ENCODE peak calls at places on chromosomes 13 and 19, in five cellular contexts. One of them, this sample, is unnamed.

GRCh38 chr19:902446-903226 is 9.4 kb downstream of the RNU6-9 start:
- ATAC-seq in sciatic nerve: no peak
- ATAC-seq in activated CD4-positive, CD25-positive, alpha-beta regulatory T cell treated with anti-CD3 and anti-CD28 coated beads, Interleukin-2, amount 50 U/mL, for 24 hours: no peak
- ATAC-seq in aorta: no peak
- ATAC-seq in gastroesophageal sphincter: no peak
- ATAC-seq in this sample: no peak

GRCh38 chr19:42332059-42332458 is 6.6 kb downstream of the MEGF8 start:
- ATAC-seq in sciatic nerve: no peak
- ATAC-seq in activated CD4-positive, CD25-positive, alpha-beta regulatory T cell treated with anti-CD3 and anti-CD28 coated beads, Interleukin-2, amount 50 U/mL, for 24 hours: no peak
- ATAC-seq in aorta: no peak
- ATAC-seq in gastroesophageal sphincter: no peak
- ATAC-seq in this sample: no peak

GRCh38 chr13:79671420-79671819 is 190.5 kb downstream of the NDFIP2 start:
- ATAC-seq in sciatic nerve: no peak
- ATAC-seq in activated CD4-positive, CD25-positive, alpha-beta regulatory T cell treated with anti-CD3 and anti-CD28 coated beads, Interleukin-2, amount 50 U/mL, for 24 hours: no peak
- ATAC-seq in aorta: no peak
- ATAC-seq in gastroesophageal sphincter: no peak
- ATAC-seq in this sample: no peak

GRCh38 chr13:48232420-48233096 is 448 bp upstream of the ITM2B start:
- ATAC-seq in sciatic nerve: peak
- ATAC-seq in activated CD4-positive, CD25-positive, alpha-beta regulatory T cell treated with anti-CD3 and anti-CD28 coated beads, Interleukin-2, amount 50 U/mL, for 24 hours: peak
- ATAC-seq in aorta: peak
- ATAC-seq in gastroesophageal sphincter: peak
- ATAC-seq in this sample: peak

GRCh38 chr19:13022859-13023636 is 27.8 kb downstream of the NFIX start:
- ATAC-seq in sciatic nerve: peak
- ATAC-seq in activated CD4-positive, CD25-positive, alpha-beta regulatory T cell treated with anti-CD3 and anti-CD28 coated beads, Interleukin-2, amount 50 U/mL, for 24 hours: no peak
- ATAC-seq in aorta: peak
- ATAC-seq in gastroesophageal sphincter: peak
- ATAC-seq in this sample: peak

GRCh38 chr13:114151031-114151430 is 18.6 kb upstream of the RASA3 start:
- ATAC-seq in sciatic nerve: peak
- ATAC-seq in activated CD4-positive, CD25-positive, alpha-beta regulatory T cell treated with anti-CD3 and anti-CD28 coated beads, Interleukin-2, amount 50 U/mL, for 24 hours: no peak
- ATAC-seq in aorta: no peak
- ATAC-seq in gastroesophageal sphincter: no peak
- ATAC-seq in this sample: no peak

GRCh38 chr19:55383789-55384575 is at the start of gene TMEM238:
- ATAC-seq in sciatic nerve: no peak
- ATAC-seq in activated CD4-positive, CD25-positive, alpha-beta regulatory T cell treated with anti-CD3 and anti-CD28 coated beads, Interleukin-2, amount 50 U/mL, for 24 hours: peak
- ATAC-seq in aorta: no peak
- ATAC-seq in gastroesophageal sphincter: peak
- ATAC-seq in this sample: peak

GRCh38 chr13:45215392-45216077 is 14.7 kb upstream of the KCTD4 start:
- ATAC-seq in sciatic nerve: no peak
- ATAC-seq in activated CD4-positive, CD25-positive, alpha-beta regulatory T cell treated with anti-CD3 and anti-CD28 coated beads, Interleukin-2, amount 50 U/mL, for 24 hours: no peak
- ATAC-seq in aorta: no peak
- ATAC-seq in gastroesophageal sphincter: no peak
- ATAC-seq in this sample: no peak

GRCh38 chr13:32267836-32268439 is 47.2 kb downstream of the ZAR1L start:
- ATAC-seq in sciatic nerve: no peak
- ATAC-seq in activated CD4-positive, CD25-positive, alpha-beta regulatory T cell treated with anti-CD3 and anti-CD28 coated beads, Interleukin-2, amount 50 U/mL, for 24 hours: peak
- ATAC-seq in aorta: no peak
- ATAC-seq in gastroesophageal sphincter: no peak
- ATAC-seq in this sample: no peak

GRCh38 chr19:32287811-32288227 is 57.6 kb upstream of the ZNF507 start:
- ATAC-seq in sciatic nerve: peak
- ATAC-seq in activated CD4-positive, CD25-positive, alpha-beta regulatory T cell treated with anti-CD3 and anti-CD28 coated beads, Interleukin-2, amount 50 U/mL, for 24 hours: no peak
- ATAC-seq in aorta: peak
- ATAC-seq in gastroesophageal sphincter: peak
- ATAC-seq in this sample: peak

GRCh38 chr19:16659832-16660708 is at the start of gene SMIM7:
- ATAC-seq in sciatic nerve: peak
- ATAC-seq in activated CD4-positive, CD25-positive, alpha-beta regulatory T cell treated with anti-CD3 and anti-CD28 coated beads, Interleukin-2, amount 50 U/mL, for 24 hours: peak
- ATAC-seq in aorta: peak
- ATAC-seq in gastroesophageal sphincter: peak
- ATAC-seq in this sample: peak

GRCh38 chr13:73195091-73195490 is 136.3 kb downstream of the KLF5 start:
- ATAC-seq in sciatic nerve: no peak
- ATAC-seq in activated CD4-positive, CD25-positive, alpha-beta regulatory T cell treated with anti-CD3 and anti-CD28 coated beads, Interleukin-2, amount 50 U/mL, for 24 hours: no peak
- ATAC-seq in aorta: no peak
- ATAC-seq in gastroesophageal sphincter: no peak
- ATAC-seq in this sample: no peak

GRCh38 chr19:29850482-29850881 is 38.7 kb downstream of the CCNE1 start:
- ATAC-seq in sciatic nerve: no peak
- ATAC-seq in activated CD4-positive, CD25-positive, alpha-beta regulatory T cell treated with anti-CD3 and anti-CD28 coated beads, Interleukin-2, amount 50 U/mL, for 24 hours: no peak
- ATAC-seq in aorta: no peak
- ATAC-seq in gastroesophageal sphincter: no peak
- ATAC-seq in this sample: no peak

GRCh38 chr13:39474600-39474999 is 128.4 kb downstream of the LHFPL6 start:
- ATAC-seq in sciatic nerve: no peak
- ATAC-seq in activated CD4-positive, CD25-positive, alpha-beta regulatory T cell treated with anti-CD3 and anti-CD28 coated beads, Interleukin-2, amount 50 U/mL, for 24 hours: no peak
- ATAC-seq in aorta: no peak
- ATAC-seq in gastroesophageal sphincter: no peak
- ATAC-seq in this sample: no peak

GRCh38 chr19:1787116-1787515 is 25.0 kb downstream of the ATP8B3 start:
- ATAC-seq in sciatic nerve: no peak
- ATAC-seq in activated CD4-positive, CD25-positive, alpha-beta regulatory T cell treated with anti-CD3 and anti-CD28 coated beads, Interleukin-2, amount 50 U/mL, for 24 hours: no peak
- ATAC-seq in aorta: no peak
- ATAC-seq in gastroesophageal sphincter: no peak
- ATAC-seq in this sample: no peak

GRCh38 chr13:106488671-106489070 is 46.8 kb downstream of the EFNB2 start:
- ATAC-seq in sciatic nerve: no peak
- ATAC-seq in activated CD4-positive, CD25-positive, alpha-beta regulatory T cell treated with anti-CD3 and anti-CD28 coated beads, Interleukin-2, amount 50 U/mL, for 24 hours: no peak
- ATAC-seq in aorta: no peak
- ATAC-seq in gastroesophageal sphincter: no peak
- ATAC-seq in this sample: no peak

GRCh38 chr19:295687-296370 is 4.6 kb upstream of the PLPP2 start:
- ATAC-seq in sciatic nerve: no peak
- ATAC-seq in activated CD4-positive, CD25-positive, alpha-beta regulatory T cell treated with anti-CD3 and anti-CD28 coated beads, Interleukin-2, amount 50 U/mL, for 24 hours: no peak
- ATAC-seq in aorta: no peak
- ATAC-seq in gastroesophageal sphincter: peak
- ATAC-seq in this sample: no peak

GRCh38 chr19:17610384-17610783 is 54.9 kb downstream of the COLGALT1 start:
- ATAC-seq in sciatic nerve: no peak
- ATAC-seq in activated CD4-positive, CD25-positive, alpha-beta regulatory T cell treated with anti-CD3 and anti-CD28 coated beads, Interleukin-2, amount 50 U/mL, for 24 hours: no peak
- ATAC-seq in aorta: no peak
- ATAC-seq in gastroesophageal sphincter: no peak
- ATAC-seq in this sample: peak

This sample was measured in SK-N-SH treated with all-trans-retinoic acid at 6 μM for 48 hours.